ENCODE peak calls at places on chromosomes 5 and 9, in six cellular contexts. One of them, this sample, is unnamed.

GRCh38 chr5:107388111-107388861 is 282.5 kb downstream of the EFNA5 start:
- DNase-seq in fibroblast of lung: peak; percentile 96
- DNase-seq in PC-3: peak; percentile 75
- DNase-seq in SK-N-SH: peak; percentile 29
- DNase-seq in IMR-90: peak; percentile 83
- DNase-seq in endothelial cell of umbilical vein: peak; percentile 59
- DNase-seq in this sample: peak; percentile 59

GRCh38 chr9:88052446-88052845 is 78.1 kb upstream of the CDK20 start:
- DNase-seq in endothelial cell of umbilical vein: no peak
- DNase-seq in SK-N-SH: no peak
- DNase-seq in PC-3: no peak
- DNase-seq in IMR-90: no peak
- DNase-seq in fibroblast of lung: peak; percentile 29
- DNase-seq in this sample: no peak

GRCh38 chr5:40413747-40414146 is 266.0 kb upstream of the PTGER4 start:
- DNase-seq in PC-3: no peak
- DNase-seq in IMR-90: peak; percentile 61
- DNase-seq in SK-N-SH: no peak
- DNase-seq in fibroblast of lung: no peak
- DNase-seq in endothelial cell of umbilical vein: no peak
- DNase-seq in this sample: no peak

GRCh38 chr9:127962278-127962677 is 18.5 kb downstream of the EEIG1 start:
- DNase-seq in endothelial cell of umbilical vein: no peak
- DNase-seq in IMR-90: no peak
- DNase-seq in PC-3: no peak
- DNase-seq in fibroblast of lung: no peak
- DNase-seq in SK-N-SH: no peak
- DNase-seq in this sample: no peak

GRCh38 chr9:136118061-136118366 is 661 bp downstream of the TMEM250 start:
- DNase-seq in fibroblast of lung: no peak
- DNase-seq in PC-3: no peak
- DNase-seq in endothelial cell of umbilical vein: peak; percentile 25
- DNase-seq in IMR-90: no peak
- DNase-seq in SK-N-SH: no peak
- DNase-seq in this sample: no peak

GRCh38 chr9:38114905-38115304 is 45.9 kb upstream of the SHB start:
- DNase-seq in endothelial cell of umbilical vein: no peak
- DNase-seq in SK-N-SH: no peak
- DNase-seq in fibroblast of lung: no peak
- DNase-seq in IMR-90: no peak
- DNase-seq in PC-3: no peak
- DNase-seq in this sample: no peak

GRCh38 chr9:116493183-116493582 is 193.9 kb upstream of the TRIM32 start:
- DNase-seq in PC-3: no peak
- DNase-seq in SK-N-SH: no peak
- DNase-seq in endothelial cell of umbilical vein: no peak
- DNase-seq in IMR-90: peak; percentile 43
- DNase-seq in fibroblast of lung: peak; percentile 37
- DNase-seq in this sample: no peak

GRCh38 chr5:54741711-54742110 is 224.2 kb downstream of the SNX18 start:
- DNase-seq in endothelial cell of umbilical vein: no peak
- DNase-seq in fibroblast of lung: no peak
- DNase-seq in IMR-90: no peak
- DNase-seq in SK-N-SH: no peak
- DNase-seq in PC-3: no peak
- DNase-seq in this sample: no peak

GRCh38 chr9:24832307-24832706 is 286.6 kb upstream of the IZUMO3 start:
- DNase-seq in SK-N-SH: peak; percentile 5
- DNase-seq in endothelial cell of umbilical vein: no peak
- DNase-seq in PC-3: peak; percentile 32
- DNase-seq in IMR-90: no peak
- DNase-seq in fibroblast of lung: no peak
- DNase-seq in this sample: peak; percentile 68

DNA sequence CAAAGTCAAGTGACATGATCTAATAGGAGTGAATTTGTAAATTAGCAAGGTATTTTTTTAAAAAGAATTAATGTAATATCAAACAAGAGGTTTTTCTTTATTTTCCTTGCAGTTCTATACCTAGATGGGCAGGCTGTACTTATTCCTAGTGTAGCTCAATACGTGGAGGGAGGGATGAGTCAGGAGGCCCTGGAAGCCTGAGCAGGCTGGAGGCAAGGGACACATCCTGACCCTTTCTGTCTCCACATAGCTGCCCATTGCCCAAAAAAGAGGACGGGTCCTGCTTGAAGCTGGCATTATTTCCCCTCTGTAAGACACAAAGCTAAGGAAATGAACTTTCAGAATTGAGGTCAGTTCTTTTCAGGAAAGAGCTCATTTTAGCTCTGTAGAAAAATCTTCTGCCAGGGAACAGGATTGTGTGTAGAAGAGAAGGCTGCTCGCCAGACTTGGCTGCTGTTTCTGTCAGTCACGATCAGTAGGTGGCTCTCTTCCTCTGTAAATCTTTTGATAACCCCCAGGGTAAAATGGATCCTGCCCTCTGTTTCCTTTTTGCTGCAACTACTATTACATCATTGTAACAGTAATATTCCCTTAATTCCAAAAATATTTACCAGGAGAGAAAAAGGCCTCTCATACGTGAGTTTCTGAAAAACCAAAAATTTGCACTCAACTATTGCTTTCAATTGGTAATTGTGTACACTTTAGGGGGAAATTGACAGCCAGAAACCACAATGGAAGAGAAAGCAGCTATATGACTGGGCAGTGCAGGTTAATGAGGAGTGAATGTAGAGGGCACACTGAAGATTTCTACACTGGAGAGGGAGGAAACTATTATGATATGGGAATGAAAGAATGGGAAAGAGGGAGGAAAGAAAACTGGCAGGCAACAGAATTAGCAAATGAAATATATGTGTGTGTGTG is 12.3 kb upstream of the IFNW1 start:
- DNase-seq in fibroblast of lung: peak; percentile 22
- DNase-seq in PC-3: peak; percentile 32
- DNase-seq in IMR-90: peak; percentile 1
- DNase-seq in SK-N-SH: peak; percentile 28
- DNase-seq in endothelial cell of umbilical vein: peak; percentile 58
- DNase-seq in this sample: peak; percentile 67
- H3K9ac ChIP-seq in fibroblast of lung: no peak overlapping the region
- H3K9ac ChIP-seq in PC-3: no peak overlapping the region
- H3K9ac ChIP-seq in IMR-90: no peak overlapping the region
- H3K9ac ChIP-seq in SK-N-SH: no peak overlapping the region
- H3K9ac ChIP-seq in endothelial cell of umbilical vein: no peak overlapping the region
- H3K9ac ChIP-seq in this sample: no peak overlapping the region

DNA sequence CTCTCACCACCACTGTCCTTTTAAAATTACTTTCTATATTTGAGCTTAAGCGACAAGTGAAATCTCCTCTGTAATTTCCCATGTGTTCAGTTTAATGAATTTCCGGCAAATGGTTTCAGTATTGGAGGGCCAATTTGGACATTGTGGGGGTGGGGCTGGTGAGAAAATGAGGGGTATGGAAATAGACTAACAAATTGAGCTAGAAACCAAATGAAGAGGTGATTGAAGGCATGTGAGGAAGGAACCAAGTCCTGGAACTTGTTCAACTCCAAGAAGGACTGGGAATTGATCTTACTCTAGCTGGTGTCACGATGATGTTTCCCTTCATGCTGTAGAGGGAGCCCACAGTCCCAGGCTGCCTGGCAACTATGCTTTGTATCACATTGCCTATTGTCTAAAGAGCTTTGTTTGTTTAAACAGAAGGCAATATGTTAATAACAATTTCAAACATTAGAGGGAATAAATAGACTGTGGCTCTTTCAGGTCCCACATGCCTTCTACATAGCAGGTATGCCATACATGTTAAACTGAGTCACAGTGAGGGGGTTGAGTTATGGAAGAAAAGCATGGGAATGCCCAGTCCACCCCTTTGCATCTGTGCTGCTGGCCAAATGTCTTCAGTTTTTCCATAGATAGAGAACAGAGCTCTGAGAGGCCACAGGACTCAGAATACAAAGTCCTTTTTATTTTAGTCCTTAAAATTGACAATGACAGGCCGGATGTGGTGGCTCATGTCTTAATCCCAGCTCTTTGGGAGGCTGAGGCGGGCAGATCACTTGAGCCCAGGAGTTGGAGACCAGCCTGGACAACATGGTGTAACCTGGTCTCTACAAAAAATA is 25.0 kb upstream of the MATR3 start:
- DNase-seq in PC-3: no peak
- DNase-seq in endothelial cell of umbilical vein: no peak
- DNase-seq in fibroblast of lung: no peak
- DNase-seq in IMR-90: no peak
- DNase-seq in SK-N-SH: no peak
- DNase-seq in this sample: no peak
- TF ChIP-seq CTCF in PC-3: peak; percentile 23
- TF ChIP-seq CTCF in endothelial cell of umbilical vein: no peak
- TF ChIP-seq CTCF in fibroblast of lung: no peak
- TF ChIP-seq CTCF in IMR-90: peak; percentile 6
- TF ChIP-seq CTCF in SK-N-SH: no peak
- TF ChIP-seq CTCF in this sample: peak; percentile 56

GRCh38 chr5:144167998-144168397 is 2.5 kb downstream of the YIPF5 start:
- DNase-seq in endothelial cell of umbilical vein: no peak
- DNase-seq in PC-3: no peak
- DNase-seq in IMR-90: no peak
- DNase-seq in fibroblast of lung: no peak
- DNase-seq in SK-N-SH: no peak
- DNase-seq in this sample: no peak
- H3K4me3 ChIP-seq in endothelial cell of umbilical vein: no peak overlapping the region
- H3K4me3 ChIP-seq in PC-3: no peak overlapping the region
- H3K4me3 ChIP-seq in IMR-90: no peak overlapping the region
- H3K4me3 ChIP-seq in fibroblast of lung: peak overlapping the region; percentile 97
- H3K4me3 ChIP-seq in SK-N-SH: no peak overlapping the region
- H3K4me3 ChIP-seq in this sample: peak overlapping the region; percentile 84

DNA sequence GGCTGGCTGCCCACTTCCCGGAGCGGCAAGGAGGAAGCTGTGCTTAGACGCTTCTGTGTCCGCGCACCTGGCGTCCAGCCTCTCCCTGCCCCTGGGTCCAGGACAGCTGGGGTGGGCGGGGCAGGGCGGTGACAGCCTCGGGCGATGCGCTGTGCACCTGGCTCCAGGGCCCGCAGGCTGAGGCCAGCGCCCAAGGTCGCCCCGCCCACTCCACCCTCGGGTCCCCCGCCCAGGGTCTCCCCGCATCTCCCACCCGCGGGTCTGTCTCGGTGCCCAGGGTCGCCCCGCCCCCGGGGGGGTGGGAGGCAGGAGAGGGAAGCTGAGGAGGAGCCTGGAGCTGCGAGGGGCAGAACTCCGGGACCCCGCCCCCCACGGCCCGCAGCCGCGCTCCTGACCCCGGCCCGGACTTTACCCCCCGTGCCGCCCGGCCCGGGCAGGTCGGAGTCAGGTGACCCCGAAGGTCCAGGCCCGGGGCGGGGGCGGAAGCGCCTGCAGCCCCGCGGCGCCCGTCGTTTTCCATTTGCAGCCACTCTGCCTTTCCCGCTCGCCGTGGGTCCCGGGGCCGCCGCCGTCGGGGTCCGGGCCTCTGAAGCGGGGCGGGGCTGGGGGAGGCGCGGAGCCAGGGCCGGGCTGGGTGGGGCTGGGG is at the start of gene ENTPD8:
- DNase-seq in SK-N-SH: peak; percentile 89
- DNase-seq in PC-3: peak; percentile 60
- DNase-seq in endothelial cell of umbilical vein: no peak
- DNase-seq in IMR-90: no peak
- DNase-seq in fibroblast of lung: no peak
- DNase-seq in this sample: peak; percentile 94
- H3K9ac ChIP-seq in SK-N-SH: no peak within 1 kb of the TSS
- H3K9ac ChIP-seq in PC-3: no peak within 1 kb of the TSS
- H3K9ac ChIP-seq in endothelial cell of umbilical vein: no peak within 1 kb of the TSS
- H3K9ac ChIP-seq in IMR-90: no peak within 1 kb of the TSS
- H3K9ac ChIP-seq in fibroblast of lung: no peak within 1 kb of the TSS
- H3K9ac ChIP-seq in this sample: no peak within 1 kb of the TSS

GRCh38 chr9:61674465-61674864 is 484.6 kb downstream of the SPATA31A7 start:
- DNase-seq in endothelial cell of umbilical vein: no peak
- DNase-seq in PC-3: no peak
- DNase-seq in fibroblast of lung: no peak
- DNase-seq in IMR-90: no peak
- DNase-seq in SK-N-SH: no peak
- DNase-seq in this sample: no peak

GRCh38 chr9:61673664-61674381 is 484.0 kb downstream of the SPATA31A7 start:
- DNase-seq in SK-N-SH: peak; percentile 36
- DNase-seq in endothelial cell of umbilical vein: no peak
- DNase-seq in IMR-90: no peak
- DNase-seq in fibroblast of lung: no peak
- DNase-seq in PC-3: no peak
- DNase-seq in this sample: no peak

GRCh38 chr9:61671276-61671973 is 481.6 kb downstream of the SPATA31A7 start:
- DNase-seq in IMR-90: no peak
- DNase-seq in SK-N-SH: peak; percentile 38
- DNase-seq in fibroblast of lung: no peak
- DNase-seq in endothelial cell of umbilical vein: peak; percentile 2
- DNase-seq in PC-3: no peak
- DNase-seq in this sample: no peak

GRCh38 chr9:61673247-61673646 is 483.4 kb downstream of the SPATA31A7 start:
- DNase-seq in IMR-90: no peak
- DNase-seq in SK-N-SH: no peak
- DNase-seq in fibroblast of lung: no peak
- DNase-seq in endothelial cell of umbilical vein: no peak
- DNase-seq in PC-3: no peak
- DNase-seq in this sample: no peak

DNA sequence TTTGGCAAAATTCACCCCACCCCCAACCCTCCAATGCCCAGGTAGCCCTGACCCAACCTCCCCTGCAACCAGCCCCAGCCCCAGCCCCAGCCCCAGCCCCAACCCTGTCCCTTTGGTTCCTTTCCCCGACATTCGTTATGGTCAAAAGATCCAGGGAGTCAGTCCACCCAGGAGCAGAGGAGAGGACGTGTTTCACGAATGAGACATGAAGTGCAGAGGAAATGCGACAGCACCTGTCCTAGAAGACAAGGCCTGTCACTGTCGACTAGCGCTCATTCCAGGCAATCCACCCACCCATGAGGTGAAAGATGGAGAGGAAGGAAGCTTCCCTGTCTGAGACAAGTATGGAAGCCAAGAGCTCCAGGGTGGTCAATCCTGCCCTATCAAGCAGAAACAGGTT is 485.0 kb downstream of the SPATA31A7 start:
- DNase-seq in fibroblast of lung: no peak
- DNase-seq in IMR-90: no peak
- DNase-seq in PC-3: no peak
- DNase-seq in SK-N-SH: no peak
- DNase-seq in endothelial cell of umbilical vein: no peak
- DNase-seq in this sample: no peak
- TF ChIP-seq CTCF in fibroblast of lung: no peak
- TF ChIP-seq CTCF in IMR-90: no peak
- TF ChIP-seq CTCF in PC-3: no peak
- TF ChIP-seq CTCF in SK-N-SH: no peak
- TF ChIP-seq CTCF in endothelial cell of umbilical vein: no peak
- TF ChIP-seq CTCF in this sample: no peak

GRCh38 chr5:177593511-177593910 is 1.5 kb downstream of the TMED9 start:
- DNase-seq in PC-3: no peak
- DNase-seq in IMR-90: no peak
- DNase-seq in fibroblast of lung: no peak
- DNase-seq in endothelial cell of umbilical vein: no peak
- DNase-seq in SK-N-SH: no peak
- DNase-seq in this sample: no peak
- H3K4me3 ChIP-seq in PC-3: peak overlapping the region; percentile 90
- H3K4me3 ChIP-seq in IMR-90: no peak overlapping the region
- H3K4me3 ChIP-seq in fibroblast of lung: peak overlapping the region; percentile 86
- H3K4me3 ChIP-seq in endothelial cell of umbilical vein: no peak overlapping the region
- H3K4me3 ChIP-seq in SK-N-SH: no peak overlapping the region
- H3K4me3 ChIP-seq in this sample: peak overlapping the region; percentile 93

GRCh38 chr5:162721125-162721524 is 653.6 kb downstream of the GABRG2 start:
- DNase-seq in SK-N-SH: no peak
- DNase-seq in endothelial cell of umbilical vein: no peak
- DNase-seq in IMR-90: no peak
- DNase-seq in PC-3: no peak
- DNase-seq in fibroblast of lung: no peak
- DNase-seq in this sample: no peak
- H3K9ac ChIP-seq in SK-N-SH: no peak overlapping the region
- H3K9ac ChIP-seq in endothelial cell of umbilical vein: no peak overlapping the region
- H3K9ac ChIP-seq in IMR-90: no peak overlapping the region
- H3K9ac ChIP-seq in PC-3: no peak overlapping the region
- H3K9ac ChIP-seq in fibroblast of lung: no peak overlapping the region
- H3K9ac ChIP-seq in this sample: no peak overlapping the region

This sample was measured in endodermal cell.